ENCODE peak calls at places on chromosomes 11 and 22, in five cellular contexts. One of them, this sample, is unnamed.

GRCh38 chr22:39559456-39560105 is 11.0 kb upstream of the CACNA1I start:
- DNase-seq in B cell: no peak
- DNase-seq in GM12864: no peak
- DNase-seq in midbrain: no peak
- DNase-seq in chondrocyte: no peak
- DNase-seq in this sample: no peak

GRCh38 chr22:49535126-49535525 is 292.5 kb downstream of the BRD1 start:
- DNase-seq in GM12864: no peak
- DNase-seq in midbrain: no peak
- DNase-seq in chondrocyte: peak; percentile 40
- DNase-seq in B cell: no peak
- DNase-seq in this sample: no peak

GRCh38 chr22:25370322-25370721 is 150.9 kb downstream of the CRYBB2 start:
- DNase-seq in chondrocyte: no peak
- DNase-seq in midbrain: no peak
- DNase-seq in B cell: no peak
- DNase-seq in GM12864: no peak
- DNase-seq in this sample: no peak

GRCh38 chr22:48949375-48950149 is 878.1 kb downstream of the BRD1 start:
- DNase-seq in midbrain: no peak
- DNase-seq in chondrocyte: peak; percentile 38
- DNase-seq in B cell: no peak
- DNase-seq in GM12864: no peak
- DNase-seq in this sample: no peak

GRCh38 chr11:72233773-72234513 is 9.4 kb downstream of the INPPL1 start:
- DNase-seq in chondrocyte: no peak
- DNase-seq in GM12864: no peak
- DNase-seq in B cell: no peak
- DNase-seq in midbrain: no peak
- DNase-seq in this sample: no peak

GRCh38 chr11:69914286-69915150 is 95.3 kb upstream of the FGF3 start:
- DNase-seq in chondrocyte: peak; percentile 85
- DNase-seq in midbrain: no peak
- DNase-seq in B cell: no peak
- DNase-seq in GM12864: no peak
- DNase-seq in this sample: no peak

GRCh38 chr11:82978422-82979099 is 77.0 kb downstream of the DDIAS start:
- DNase-seq in GM12864: no peak
- DNase-seq in midbrain: no peak
- DNase-seq in chondrocyte: no peak
- DNase-seq in B cell: no peak
- DNase-seq in this sample: no peak

GRCh38 chr22:50699754-50700386 is 27.2 kb downstream of the SHANK3 start:
- DNase-seq in GM12864: no peak
- DNase-seq in chondrocyte: peak; percentile 46
- DNase-seq in midbrain: no peak
- DNase-seq in B cell: no peak
- DNase-seq in this sample: no peak

GRCh38 chr22:19875531-19876313 is 21.0 kb upstream of the GNB1L start:
- DNase-seq in GM12864: no peak
- DNase-seq in midbrain: no peak
- DNase-seq in chondrocyte: peak; percentile 75
- DNase-seq in B cell: no peak
- DNase-seq in this sample: no peak

GRCh38 chr11:129694966-129695365 is 120.7 kb upstream of the TMEM45B start:
- DNase-seq in B cell: no peak
- DNase-seq in midbrain: no peak
- DNase-seq in GM12864: no peak
- DNase-seq in chondrocyte: peak; percentile 63
- DNase-seq in this sample: no peak

GRCh38 chr11:396948-397548 is 3.0 kb downstream of the PKP3 start:
- DNase-seq in midbrain: peak; percentile 2
- DNase-seq in GM12864: no peak
- DNase-seq in chondrocyte: no peak
- DNase-seq in B cell: peak; percentile 58
- DNase-seq in this sample: peak; percentile 83

GRCh38 chr22:46502346-46502745 is 35.1 kb downstream of the CELSR1 start:
- DNase-seq in chondrocyte: no peak
- DNase-seq in midbrain: no peak
- DNase-seq in B cell: no peak
- DNase-seq in GM12864: no peak
- DNase-seq in this sample: no peak

GRCh38 chr11:65553301-65554001 is 4.7 kb downstream of the LTBP3 start:
- DNase-seq in chondrocyte: no peak
- DNase-seq in GM12864: no peak
- DNase-seq in midbrain: no peak
- DNase-seq in B cell: peak; percentile 56
- DNase-seq in this sample: no peak

GRCh38 chr11:88354909-88355308 is 17.4 kb upstream of the CTSC start:
- DNase-seq in midbrain: no peak
- DNase-seq in B cell: no peak
- DNase-seq in chondrocyte: no peak
- DNase-seq in GM12864: no peak
- DNase-seq in this sample: no peak

GRCh38 chr11:17594686-17595192 is 47.7 kb downstream of the OTOG start:
- DNase-seq in GM12864: no peak
- DNase-seq in B cell: no peak
- DNase-seq in chondrocyte: no peak
- DNase-seq in midbrain: no peak
- DNase-seq in this sample: no peak

GRCh38 chr22:29940526-29940925 is 57.6 kb downstream of the MTMR3 start:
- DNase-seq in chondrocyte: no peak
- DNase-seq in GM12864: no peak
- DNase-seq in midbrain: no peak
- DNase-seq in B cell: no peak
- DNase-seq in this sample: no peak

GRCh38 chr11:16410479-16410878 is 54.1 kb upstream of the SOX6 start:
- DNase-seq in midbrain: no peak
- DNase-seq in chondrocyte: no peak
- DNase-seq in GM12864: no peak
- DNase-seq in B cell: no peak
- DNase-seq in this sample: no peak

GRCh38 chr11:5591613-5592012 is 4.8 kb upstream of the TRIM6 start:
- DNase-seq in midbrain: no peak
- DNase-seq in B cell: no peak
- DNase-seq in chondrocyte: no peak
- DNase-seq in GM12864: no peak
- DNase-seq in this sample: no peak

GRCh38 chr11:18540207-18541009 is 13.7 kb upstream of the TSG101 start:
- DNase-seq in B cell: no peak
- DNase-seq in chondrocyte: no peak
- DNase-seq in midbrain: no peak
- DNase-seq in GM12864: no peak
- DNase-seq in this sample: no peak

GRCh38 chr11:1649021-1649420 is 19.4 kb downstream of the KRTAP5-5 start:
- DNase-seq in GM12864: no peak
- DNase-seq in B cell: no peak
- DNase-seq in chondrocyte: peak; percentile 58
- DNase-seq in midbrain: no peak
- DNase-seq in this sample: no peak

This sample was measured in frontal cortex.